ENCODE peak calls at places on chromosomes 12 and 14, in six cellular contexts. K is neuronal stem cell, A is trophoblast cell, F is H9, L is IMR-90, Y is H1. C is an unnamed sample.

GRCh38 chr14:97458302-97459137 is 661.3 kb downstream of the VRK1 start:
- DNase-seq in A (no peak), L (no peak), Y (peak; percentile 67), F (peak; percentile 88), K (no peak), C (no peak)

GRCh38 chr12:71840226-71840847 is 778 bp downstream of the TBC1D15 start:
- DNase-seq in Y (no peak), A (peak; percentile 70), L (peak; percentile 88), K (no peak), F (no peak), C (peak; percentile 95)

GRCh38 chr14:65421201-65421981 is 8.9 kb downstream of the FUT8 start:
- DNase-seq in K (no peak), L (peak; percentile 78), F (no peak), A (peak; percentile 43), Y (no peak), C (peak; percentile 32)

GRCh38 chr14:63689132-63689531 is 38.7 kb downstream of the SGPP1 start:
- DNase-seq in F (no peak), L (no peak), A (peak; percentile 93), K (no peak), Y (no peak), C (no peak)

GRCh38 chr14:90521121-90521929 is 124.5 kb downstream of the CALM1 start:
- DNase-seq in Y (no peak), L (no peak), K (no peak), F (peak; percentile 24), A (no peak), C (peak; percentile 5)

GRCh38 chr12:117507547-117507946 is 146.1 kb upstream of the NOS1 start:
- DNase-seq in L (no peak), F (no peak), A (no peak), Y (no peak), K (no peak), C (no peak)

GRCh38 chr14:59422069-59422881 is 42.9 kb downstream of the GPR135 start:
- DNase-seq in A (no peak), L (no peak), K (no peak), F (no peak), Y (no peak), C (no peak)

GRCh38 chr12:32586390-32586789 is 92.7 kb upstream of the DNM1L start:
- DNase-seq in K (no peak), L (peak; percentile 54), Y (no peak), F (no peak), A (no peak), C (no peak)

GRCh38 chr12:4960030-4960429 is 50.3 kb downstream of the KCNA1 start:
- DNase-seq in Y (no peak), F (no peak), A (no peak), L (no peak), K (no peak), C (no peak)

GRCh38 chr12:58655375-58655774 is 264.9 kb downstream of the LRIG3 start:
- DNase-seq in A (no peak), K (no peak), L (no peak), Y (no peak), F (no peak), C (no peak)

GRCh38 chr12:42483534-42483857 is 106.0 kb downstream of the PRICKLE1 start:
- DNase-seq in F (no peak), L (peak; percentile 39), K (peak; percentile 63), Y (peak; percentile 67), A (no peak), C (no peak)

DNA sequence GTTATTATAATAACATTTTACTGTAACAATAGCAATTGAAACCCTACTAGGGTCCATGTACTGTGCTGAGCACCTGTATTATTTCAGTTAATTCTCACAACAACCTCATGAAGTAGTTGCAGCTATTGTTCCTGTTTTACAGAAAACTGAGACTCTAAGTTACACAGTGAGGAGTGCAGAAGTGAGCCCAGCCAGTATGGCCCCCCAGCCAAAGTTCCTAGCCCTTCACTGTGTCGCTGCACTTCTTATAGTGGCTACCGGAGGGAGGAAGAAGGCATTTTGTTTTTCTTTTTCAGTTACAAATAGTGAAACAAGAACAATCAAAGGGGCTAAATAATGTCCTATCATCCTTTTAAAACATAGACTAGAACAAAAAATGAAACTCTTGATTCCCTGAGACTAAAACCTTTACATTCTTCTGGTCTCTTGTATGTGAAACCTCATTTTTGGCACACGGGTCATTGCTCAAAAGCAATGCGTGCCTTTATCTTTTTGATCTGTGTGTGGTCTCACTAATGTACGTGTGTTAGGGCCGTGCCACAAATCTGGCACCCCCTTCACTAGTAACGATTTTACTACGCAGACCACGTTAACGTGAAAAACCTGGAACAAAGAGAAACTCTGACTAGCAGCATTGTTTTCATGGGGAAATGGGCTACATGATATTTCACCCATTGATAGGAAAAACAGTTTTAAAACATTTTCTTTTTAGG is 88.7 kb downstream of the LLPH start:
- DNase-seq in A (no peak), Y (no peak), K (no peak), L (no peak), F (no peak), C (no peak)
- H3K27me3 ChIP-seq in A (no peaks in the 10 kb centered on the region), Y (no peaks in the 10 kb centered on the region), K (no peaks in the 10 kb centered on the region), L (no peaks in the 10 kb centered on the region), F (no peaks in the 10 kb centered on the region), C (no peaks in the 10 kb centered on the region)

DNA sequence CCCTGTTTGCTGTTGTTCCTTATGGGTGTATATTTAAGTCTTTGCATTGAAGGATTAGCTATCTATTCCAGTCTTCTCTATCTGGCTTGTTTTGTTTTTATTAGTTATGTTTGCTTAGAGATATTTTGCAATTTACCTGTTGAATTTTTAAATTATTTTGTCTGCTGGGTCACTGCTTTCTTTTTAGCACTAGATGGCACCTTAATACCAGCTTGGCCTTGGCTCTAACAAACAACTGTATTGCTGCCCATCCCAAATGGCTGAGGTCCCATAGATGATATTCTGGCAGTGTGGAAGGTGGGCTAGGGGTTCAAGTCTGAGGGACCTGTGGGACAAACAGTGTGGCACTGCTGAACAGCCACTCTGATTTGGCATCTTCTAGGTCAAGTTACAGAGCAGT is 144.0 kb upstream of the FBXO33 start:
- DNase-seq in L (no peak), A (no peak), F (peak; percentile 25), K (no peak), Y (no peak), C (no peak)
- H3K9me3 ChIP-seq in L (peaks cover 9% of the 10 kb centered on the region), A (no peaks in the 10 kb centered on the region), F (no peaks in the 10 kb centered on the region), K (no peaks in the 10 kb centered on the region), Y (no peaks in the 10 kb centered on the region), C (peaks cover 16% of the 10 kb centered on the region)

DNA sequence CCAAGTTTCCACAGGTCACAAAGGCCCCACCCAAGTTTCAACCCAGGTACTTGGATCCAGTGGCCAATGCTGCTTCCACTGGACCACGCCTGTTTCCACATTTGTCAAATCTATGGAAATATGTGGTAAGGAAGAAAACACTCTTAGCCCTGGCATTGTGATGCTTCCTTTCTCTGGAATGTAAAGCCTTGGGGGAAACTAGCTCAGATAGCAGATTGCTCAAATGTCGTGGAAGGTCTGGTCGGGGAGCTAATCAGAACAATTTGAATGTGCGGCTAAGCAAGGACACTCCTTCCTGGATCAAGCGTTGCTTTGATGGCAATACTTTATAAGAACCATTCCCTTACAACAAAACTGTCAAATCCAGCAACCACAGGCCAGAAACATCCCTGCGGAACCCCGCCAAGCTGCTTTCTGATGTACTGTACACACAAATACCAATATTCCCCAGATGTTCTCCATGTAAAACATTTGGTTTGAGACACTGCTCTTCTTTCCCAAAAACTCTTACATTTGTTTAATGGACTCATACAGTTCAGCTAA is 20.4 kb downstream of the NUAK1 start:
- DNase-seq in F (no peak), K (no peak), L (no peak), Y (no peak), A (no peak), C (no peak)
- H2BK120ac ChIP-seq in F (no peak overlapping the region), K (no peak overlapping the region), L (no peak overlapping the region), Y (no peak overlapping the region), A (no peak overlapping the region), C (no peak overlapping the region)

GRCh38 chr14:23580152-23580926 is 1.7 kb upstream of the JPH4 start:
- DNase-seq in K (no peak), A (no peak), F (peak; percentile 17), L (no peak), Y (no peak), C (no peak)
- H3K27me3 ChIP-seq in K (peaks cover 24% of the 10 kb centered on the region), A (peaks cover 45% of the 10 kb centered on the region), F (peaks cover 7% of the 10 kb centered on the region), L (peaks cover 48% of the 10 kb centered on the region), Y (peaks cover 15% of the 10 kb centered on the region), C (peaks cover 65% of the 10 kb centered on the region)

GRCh38 chr12:133037207-133038005 is at the start of gene ZNF84:
- DNase-seq in L (peak; percentile 98), K (peak; percentile 96), F (peak; percentile 96), Y (peak; percentile 94), A (peak; percentile 98), C (peak; percentile 99)

DNA sequence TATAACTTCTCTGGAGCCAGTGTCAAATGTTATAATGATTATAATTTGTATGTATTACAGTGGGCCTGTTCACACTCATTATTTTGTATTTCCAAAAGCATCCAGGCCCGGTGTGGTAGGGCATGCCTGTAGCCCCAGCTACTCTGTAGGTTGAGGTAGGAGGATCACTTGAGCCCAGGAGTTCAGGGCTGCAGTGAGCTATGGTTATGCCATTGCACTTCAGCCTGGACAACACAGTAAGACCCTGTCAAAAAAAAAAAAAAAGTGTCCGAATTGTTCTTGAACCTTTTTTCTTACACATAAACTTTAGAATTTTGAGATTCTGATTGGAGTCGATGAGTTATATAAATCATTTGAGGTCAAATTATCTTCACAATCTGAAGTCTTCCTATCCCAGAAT is 1.0 kb downstream of the ZNF84 start:
- DNase-seq in A (no peak), Y (no peak), F (no peak), K (no peak), L (no peak), C (no peak)
- H3K9me3 ChIP-seq in A (peaks cover 11% of the 10 kb centered on the region), Y (peaks cover 45% of the 10 kb centered on the region), F (peaks cover 31% of the 10 kb centered on the region), K (peaks cover 35% of the 10 kb centered on the region), L (peaks cover 42% of the 10 kb centered on the region), C (peaks cover 63% of the 10 kb centered on the region)

GRCh38 chr12:48787791-48788521 is 933 bp downstream of the ADCY6 start:
- DNase-seq in K (no peak), F (no peak), A (no peak), L (no peak), Y (peak; percentile 64), C (no peak)

GRCh38 chr12:48789858-48790326 is 1.0 kb upstream of the ADCY6 start:
- DNase-seq in F (no peak), L (no peak), Y (peak; percentile 66), K (no peak), A (no peak), C (no peak)

GRCh38 chr12:48786591-48787544 is 2.0 kb downstream of the ADCY6 start:
- DNase-seq in Y (no peak), L (no peak), K (no peak), A (no peak), F (no peak), C (no peak)

GRCh38 chr12:48788522-48788851 is 402 bp downstream of the ADCY6 start:
- DNase-seq in L (no peak), K (no peak), F (no peak), A (no peak), Y (peak; percentile 72), C (no peak)

GRCh38 chr12:48788852-48789775 is at the start of gene ADCY6:
- DNase-seq in K (peak; percentile 84), Y (peak; percentile 86), F (peak; percentile 86), L (peak; percentile 70), A (peak; percentile 22), C (peak; percentile 80)
- H2BK120ac ChIP-seq in K (peak within 1 kb of the TSS; percentile 88), Y (peak within 1 kb of the TSS; percentile 83), F (no peak within 1 kb of the TSS), L (peak within 1 kb of the TSS; percentile 76), A (peak within 1 kb of the TSS; percentile 97), C (peak within 1 kb of the TSS; percentile 100)

GRCh38 chr12:54421175-54421872 is 2.3 kb upstream of the ITGA5 start:
- DNase-seq in F (no peak), Y (no peak), L (peak; percentile 36), A (no peak), K (no peak), C (peak; percentile 30)
- H3K27me3 ChIP-seq in F (no peaks in the 10 kb centered on the region), Y (peaks cover 14% of the 10 kb centered on the region), L (no peaks in the 10 kb centered on the region), A (no peaks in the 10 kb centered on the region), K (no peaks in the 10 kb centered on the region), C (no peaks in the 10 kb centered on the region)

C was measured in mesenchymal stem cell.